ENCODE peak calls at places on chromosomes 13 and 19, in four cellular contexts. G, J, H and C are unnamed samples.

GRCh38 chr13:28545583-28546333 is 50.8 kb upstream of the FLT1 start:
- DNase-seq in G (no peak), J (no peak), H (no peak), C (peak)

GRCh38 chr13:77698211-77699058 is 948 bp downstream of the SLAIN1 start:
- DNase-seq in G (peak), J (no peak), H (no peak), C (no peak)

GRCh38 chr19:56837892-56838679 is 2.4 kb downstream of the PEG3 start:
- DNase-seq in G (no peak), J (peak), H (no peak), C (no peak)

GRCh38 chr13:113625965-113626661 is 31.9 kb downstream of the ATP4B start:
- DNase-seq in G (no peak), J (no peak), H (no peak), C (no peak)

GRCh38 chr13:114281351-114282142 is at the start of gene UPF3A:
- DNase-seq in G (peak), J (peak), H (peak), C (peak)

GRCh38 chr13:19643652-19644051 is 10.2 kb downstream of the MPHOSPH8 start:
- DNase-seq in G (no peak), J (no peak), H (no peak), C (no peak)

GRCh38 chr13:26837997-26838396 is 77.4 kb upstream of the GPR12 start:
- DNase-seq in G (no peak), J (no peak), H (no peak), C (no peak)

GRCh38 chr19:4350111-4350510 is 6.7 kb downstream of the MPND start:
- DNase-seq in G (no peak), J (no peak), H (no peak), C (no peak)

GRCh38 chr13:35720690-35721554 is 244.4 kb upstream of the MAB21L1 start:
- DNase-seq in G (peak), J (peak), H (no peak), C (peak)

GRCh38 chr19:9818734-9819589 is at the start of gene FBXL12:
- DNase-seq in G (peak), J (peak), H (peak), C (peak)

GRCh38 chr13:42832341-42833153 is 51.2 kb downstream of the FAM216B start:
- DNase-seq in G (no peak), J (peak), H (no peak), C (no peak)

DNA sequence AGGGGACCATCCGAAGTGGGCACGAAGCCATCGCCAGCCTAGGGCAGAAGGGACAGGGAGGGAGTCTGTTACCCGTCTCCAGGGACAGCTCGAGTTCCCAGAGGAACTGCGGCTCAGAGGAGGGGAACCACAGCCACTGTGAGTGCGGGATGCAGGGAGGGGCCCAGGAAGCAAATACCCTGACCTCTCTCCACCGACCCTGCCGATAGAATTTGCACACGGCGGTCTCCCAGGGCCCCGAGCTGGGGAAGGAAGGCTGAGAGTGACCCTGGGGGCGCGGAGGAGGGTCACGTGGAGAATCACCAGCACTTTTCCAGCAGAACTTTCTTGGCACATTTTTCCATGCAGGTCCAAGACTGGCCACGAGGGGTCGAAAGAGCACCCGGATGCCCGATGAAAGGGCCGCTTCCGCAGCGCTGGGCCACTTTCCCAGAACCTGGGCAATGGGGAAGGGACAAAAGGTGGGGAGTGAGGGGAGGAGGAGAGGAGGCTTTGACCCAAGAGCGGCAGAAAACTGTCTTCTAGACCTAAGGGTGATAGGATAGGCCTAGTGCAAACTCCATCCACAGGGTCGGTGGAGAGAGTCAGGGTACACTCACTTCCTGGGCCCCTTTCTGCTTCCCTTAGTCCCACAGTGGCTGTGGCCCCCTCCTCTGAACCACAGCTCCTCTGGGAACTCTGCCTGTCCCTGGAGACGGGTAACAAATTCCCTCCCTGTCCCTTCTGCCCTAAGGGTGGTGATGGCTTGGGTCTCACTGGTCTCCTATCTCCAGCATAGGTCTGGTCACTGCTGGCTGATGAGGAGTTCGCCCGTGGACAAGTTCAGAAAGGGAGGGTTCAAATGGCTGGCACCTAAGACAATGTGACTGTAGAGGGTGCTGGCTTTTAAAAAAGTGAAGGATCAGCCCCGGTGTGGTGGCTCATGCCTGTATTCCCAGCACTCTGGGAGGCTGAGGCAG is 5.3 kb upstream of the GPR4 start:
- DNase-seq in G (peak), J (peak), H (no peak), C (peak)
- TF ChIP-seq HDAC2 in G (peak), J (no peak), H (no peak), C (no peak)

GRCh38 chr19:40465025-40465780 is at the start of gene BLVRB:
- DNase-seq in G (peak), J (peak), H (no peak), C (peak)
- TF ChIP-seq BHLHE40 in G (peak), J (peak), H (peak), C (peak)

DNA sequence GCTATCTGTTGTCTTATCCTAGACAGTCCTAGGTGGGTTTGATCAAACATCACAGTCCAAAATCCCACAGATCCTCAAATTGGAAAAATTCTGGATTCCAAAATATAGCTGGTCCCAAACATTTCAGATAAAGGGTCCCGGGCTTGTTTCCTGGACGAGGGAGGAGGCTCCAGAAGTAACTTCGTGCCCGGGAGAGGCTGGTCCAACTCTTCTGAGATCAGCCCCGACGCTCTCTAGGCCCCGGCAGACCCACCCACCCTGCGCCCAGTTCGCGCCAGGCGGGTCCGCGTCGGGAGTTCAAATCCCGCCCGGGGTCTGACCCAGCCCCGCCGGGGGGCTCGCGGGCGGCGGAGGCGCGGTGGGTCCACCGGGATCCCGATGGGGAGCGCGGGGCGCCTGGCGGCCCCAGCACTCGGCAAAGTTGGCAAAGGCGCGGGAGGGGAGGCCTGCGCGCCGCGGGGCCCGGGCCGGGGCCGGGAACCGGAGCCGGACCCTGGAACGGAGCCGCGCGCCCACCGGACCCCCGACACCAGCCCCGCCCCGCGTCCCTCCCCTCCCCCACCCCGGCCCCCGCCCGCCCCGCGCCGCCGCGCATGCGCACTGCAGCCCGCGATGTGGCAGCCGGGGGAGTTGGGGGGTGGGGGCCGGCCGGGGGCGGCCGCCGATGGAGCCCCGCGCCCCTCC is 513 bp downstream of the MIER2 start:
- DNase-seq in G (peak), J (no peak), H (no peak), C (no peak)
- TF ChIP-seq HDAC2 in G (no peak), J (no peak), H (no peak), C (no peak)

GRCh38 chr19:49400034-49400433 is 12.0 kb downstream of the KASH5 start:
- DNase-seq in G (no peak), J (peak), H (no peak), C (no peak)

GRCh38 chr19:49407079-49407478 is 16.2 kb downstream of the PTH2 start:
- DNase-seq in G (no peak), J (no peak), H (no peak), C (no peak)

GRCh38 chr19:49398931-49399330 is 10.9 kb downstream of the KASH5 start:
- DNase-seq in G (no peak), J (no peak), H (no peak), C (no peak)

GRCh38 chr19:49407482-49408015 is 15.7 kb downstream of the PTH2 start:
- DNase-seq in G (no peak), J (no peak), H (no peak), C (no peak)

GRCh38 chr19:49403404-49404187 is 15.5 kb downstream of the KASH5 start:
- DNase-seq in G (no peak), J (no peak), H (no peak), C (no peak)
- TF ChIP-seq BHLHE40 in G (no peak), J (no peak), H (no peak), C (no peak)

GRCh38 chr19:1746401-1747284 is 6.7 kb upstream of the ONECUT3 start:
- DNase-seq in G (no peak), J (no peak), H (no peak), C (peak)
- TF ChIP-seq HDAC2 in G (no peak), J (no peak), H (no peak), C (no peak)

DNA sequence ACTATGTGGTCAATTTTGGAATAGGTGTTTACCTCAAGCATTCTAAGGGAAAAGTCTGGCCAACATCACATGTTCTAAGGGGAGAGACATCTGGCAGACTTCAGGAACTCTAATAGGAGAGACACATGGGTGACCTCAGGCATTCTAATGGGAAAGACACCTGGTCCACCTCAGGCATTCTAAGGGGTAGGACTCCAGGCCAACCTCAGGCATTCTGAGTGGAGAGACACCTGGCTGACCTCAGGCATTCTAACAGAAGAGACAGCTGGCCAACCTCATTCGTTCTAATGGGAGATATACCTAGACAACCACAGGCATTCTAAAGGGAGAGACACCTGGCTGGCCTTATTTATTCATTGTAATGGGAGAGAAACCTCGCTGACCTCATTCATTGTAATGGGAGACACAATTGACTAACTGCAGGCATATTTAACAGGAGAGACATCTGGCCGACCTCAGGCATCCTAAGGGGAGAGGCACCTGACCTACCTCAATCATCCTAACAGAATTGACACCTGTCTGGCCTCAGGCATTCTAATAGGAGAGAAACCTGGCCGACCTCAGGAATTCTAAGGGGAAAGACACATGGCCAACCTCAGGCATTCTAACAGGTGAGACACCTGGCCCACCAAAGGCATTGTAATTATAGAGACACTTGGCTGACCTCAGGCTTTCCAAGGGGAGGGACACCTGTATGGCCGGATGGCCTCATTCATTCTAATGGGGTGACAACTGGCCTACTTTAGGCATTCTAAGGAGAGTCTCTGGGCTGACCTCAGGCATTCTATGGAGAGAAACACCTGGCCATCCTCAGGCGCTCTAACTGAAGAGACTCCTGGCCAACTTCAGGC is 1346.8 kb downstream of the UQCRFS1 start:
- DNase-seq in G (no peak), J (no peak), H (no peak), C (no peak)
- TF ChIP-seq BHLHE40 in G (no peak), J (no peak), H (no peak), C (no peak)

DNA sequence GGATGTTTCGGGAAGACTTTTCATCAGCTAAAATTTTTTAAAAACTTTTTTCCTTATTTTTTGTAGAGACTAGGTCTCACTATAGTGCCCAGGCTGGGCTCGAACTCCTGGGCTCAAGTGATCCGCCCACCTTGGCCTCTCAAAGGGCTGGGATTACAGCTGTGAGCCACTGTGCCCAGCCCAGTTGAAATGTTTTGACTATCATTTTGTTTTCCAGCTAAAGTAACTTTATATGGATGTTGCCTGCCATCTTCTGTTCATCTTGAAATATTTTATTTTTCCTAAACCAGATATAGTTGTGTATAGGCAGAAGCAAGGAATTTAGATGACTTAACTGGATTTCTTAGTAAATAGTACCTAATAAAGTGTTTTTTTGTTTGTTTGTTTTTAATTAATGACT is 7.0 kb downstream of the CAB39L start:
- DNase-seq in G (no peak), J (no peak), H (no peak), C (no peak)
- TF ChIP-seq HDAC2 in G (no peak), J (no peak), H (no peak), C (no peak)

GRCh38 chr19:33235269-33235995 is 9.8 kb upstream of the SLC7A10 start:
- DNase-seq in G (peak), J (peak), H (peak), C (peak)
- TF ChIP-seq BHLHE40 in G (no peak), J (no peak), H (peak), C (no peak)

GRCh38 chr13:98807774-98808173 is 55.3 kb upstream of the SLC15A1 start:
- DNase-seq in G (no peak), J (no peak), H (no peak), C (no peak)
- TF ChIP-seq HDAC2 in G (no peak), J (no peak), H (no peak), C (no peak)